ENCODE peak calls at places on chromosome 13, in seven cellular contexts. G, V, T, Z, X, K and W are unnamed samples.

GRCh38 chr13:109146912-109147624 is 517.7 kb downstream of the MYO16 start:
- DNase-seq in X (no peak), K (peak; percentile 67), G (peak; percentile 90), V (no peak), Z (no peak), T (peak; percentile 98), W (no peak)

GRCh38 chr13:45511310-45512147 is 46.8 kb downstream of the COG3 start:
- DNase-seq in G (peak; percentile 73), T (peak; percentile 81), X (no peak), V (peak; percentile 47), K (no peak), Z (peak; percentile 33), W (peak; percentile 55)

GRCh38 chr13:73984949-73985691 is 149.1 kb downstream of the KLF12 start:
- DNase-seq in X (peak; percentile 69), K (no peak), G (no peak), V (no peak), Z (no peak), T (no peak), W (peak; percentile 87)

GRCh38 chr13:111116830-111117229 is 1.7 kb downstream of the ARHGEF7 start:
- DNase-seq in T (peak; percentile 76), G (peak; percentile 70), Z (no peak), X (no peak), V (no peak), K (no peak), W (no peak)

GRCh38 chr13:109786457-109787134 is at the start of gene IRS2:
- DNase-seq in T (peak; percentile 94), G (peak; percentile 95), K (peak; percentile 99), X (peak; percentile 97), Z (peak; percentile 95), V (peak; percentile 76), W (peak; percentile 96)

GRCh38 chr13:101916108-101916757 is 463.8 kb downstream of the ITGBL1 start:
- DNase-seq in V (no peak), X (no peak), Z (peak; percentile 83), G (no peak), T (peak; percentile 34), K (peak; percentile 72), W (no peak)

GRCh38 chr13:79451500-79451962 is 29.4 kb upstream of the NDFIP2 start:
- DNase-seq in T (peak; percentile 96), K (peak; percentile 66), V (peak; percentile 92), Z (peak; percentile 54), X (peak; percentile 36), G (peak; percentile 84), W (peak; percentile 96)

GRCh38 chr13:109666656-109667448 is 119.5 kb downstream of the IRS2 start:
- DNase-seq in G (peak; percentile 53), Z (peak; percentile 43), X (no peak), V (peak; percentile 42), K (no peak), T (peak; percentile 21), W (no peak)

GRCh38 chr13:35092751-35093150 is 150.7 kb downstream of the NBEA start:
- DNase-seq in T (no peak), K (no peak), X (no peak), V (no peak), G (no peak), Z (no peak), W (no peak)

GRCh38 chr13:32314271-32314967 is 744 bp downstream of the ZAR1L start:
- DNase-seq in X (peak; percentile 75), G (no peak), K (peak; percentile 71), T (no peak), V (no peak), Z (no peak), W (no peak)

GRCh38 chr13:38872693-38873092 is 117.9 kb downstream of the STOML3 start:
- DNase-seq in V (no peak), K (peak; percentile 58), G (peak; percentile 21), T (peak; percentile 43), X (peak; percentile 35), Z (peak; percentile 61), W (peak; percentile 18)

GRCh38 chr13:32947886-32948285 is 68.3 kb upstream of the KL start:
- DNase-seq in T (no peak), G (no peak), K (peak; percentile 74), V (no peak), X (no peak), Z (peak; percentile 57), W (no peak)

GRCh38 chr13:44003481-44003880 is 123.8 kb downstream of the LACC1 start:
- DNase-seq in X (no peak), T (no peak), Z (no peak), V (no peak), G (no peak), K (no peak), W (no peak)

GRCh38 chr13:79937311-79938243 is 403.3 kb downstream of the SPRY2 start:
- DNase-seq in Z (no peak), G (no peak), V (no peak), T (no peak), X (no peak), K (no peak), W (no peak)

GRCh38 chr13:90032841-90033493 is 1314.5 kb upstream of the MIR17HG start:
- DNase-seq in G (no peak), Z (no peak), T (no peak), X (no peak), V (no peak), K (no peak), W (no peak)

GRCh38 chr13:35484384-35484783 is 7.9 kb upstream of the MAB21L1 start:
- DNase-seq in X (no peak), Z (peak; percentile 54), G (no peak), T (no peak), K (no peak), V (no peak), W (no peak)

GRCh38 chr13:67048084-67048792 is 181.9 kb downstream of the PCDH9 start:
- DNase-seq in V (peak; percentile 47), X (no peak), G (peak; percentile 8), Z (no peak), K (no peak), T (peak; percentile 45), W (no peak)

GRCh38 chr13:48037346-48038173 is at the start of gene NUDT15:
- DNase-seq in G (peak; percentile 96), K (peak; percentile 97), X (peak; percentile 94), Z (peak; percentile 96), T (peak; percentile 96), V (peak; percentile 77), W (peak; percentile 97)

GRCh38 chr13:48040059-48040458 is 2.5 kb downstream of the NUDT15 start:
- DNase-seq in X (no peak), Z (no peak), G (no peak), V (no peak), T (no peak), K (no peak), W (no peak)

GRCh38 chr13:48042889-48043288 is 5.4 kb downstream of the NUDT15 start:
- DNase-seq in K (no peak), Z (no peak), T (no peak), X (no peak), V (no peak), G (no peak), W (no peak)

GRCh38 chr13:48043789-48044503 is 6.4 kb downstream of the NUDT15 start:
- DNase-seq in X (no peak), Z (no peak), T (peak; percentile 65), K (no peak), G (peak; percentile 70), V (no peak), W (no peak)

GRCh38 chr13:48038763-48039162 is 1.2 kb downstream of the NUDT15 start:
- DNase-seq in X (no peak), V (no peak), T (no peak), G (no peak), K (no peak), Z (no peak), W (no peak)
- H3K4me3 ChIP-seq in X (peak overlapping the region; percentile 66), V (no peak overlapping the region), T (peak overlapping the region; percentile 75), G (no peak overlapping the region), K (no peak overlapping the region), Z (no peak overlapping the region), W (no peak overlapping the region)

DNA sequence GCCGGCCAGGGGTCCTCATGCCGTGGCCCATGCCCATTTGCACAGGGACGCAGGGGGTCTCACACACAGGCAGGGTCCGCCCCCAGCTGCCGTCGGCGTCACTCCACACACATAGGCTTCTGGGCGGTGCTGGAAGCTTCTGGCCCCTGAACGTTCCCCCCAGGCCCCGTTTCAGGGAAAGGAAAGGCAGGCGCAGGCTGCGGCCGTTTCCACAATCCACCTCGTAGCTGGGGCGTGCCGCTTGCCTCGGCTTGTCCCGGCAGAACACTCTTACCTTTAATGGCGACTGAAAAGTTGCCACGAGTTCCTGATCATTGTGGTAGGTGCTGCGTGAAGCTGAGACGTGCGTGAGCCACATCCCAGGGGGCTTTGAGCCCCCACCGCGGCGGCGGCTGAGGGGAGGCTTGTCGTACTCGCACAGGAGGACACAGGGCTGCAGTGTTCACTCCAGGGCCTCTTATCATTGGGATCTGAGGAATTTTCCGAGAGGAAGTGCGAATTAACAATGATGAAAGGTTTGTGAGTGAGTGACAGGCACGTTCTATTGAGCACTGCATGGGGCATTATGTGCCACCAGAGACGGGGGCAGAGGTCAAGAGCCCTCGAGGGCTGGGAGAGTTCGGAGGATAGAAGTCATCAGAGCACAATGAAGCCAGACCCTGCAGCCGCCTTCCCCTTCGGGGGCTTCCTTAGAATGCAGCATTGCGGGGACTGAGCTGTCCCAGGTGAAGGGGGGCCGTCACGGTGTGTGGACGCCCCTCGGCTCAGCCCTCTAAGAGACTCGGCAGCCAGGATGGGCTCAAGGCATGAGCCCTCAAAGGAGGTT is 53.6 kb downstream of the MCF2L start:
- DNase-seq in T (no peak), V (no peak), G (no peak), X (no peak), Z (no peak), K (no peak), W (no peak)
- H3K4me3 ChIP-seq in T (no peak overlapping the region), V (no peak overlapping the region), G (no peak overlapping the region), X (no peak overlapping the region), Z (no peak overlapping the region), K (no peak overlapping the region), W (no peak overlapping the region)

DNA sequence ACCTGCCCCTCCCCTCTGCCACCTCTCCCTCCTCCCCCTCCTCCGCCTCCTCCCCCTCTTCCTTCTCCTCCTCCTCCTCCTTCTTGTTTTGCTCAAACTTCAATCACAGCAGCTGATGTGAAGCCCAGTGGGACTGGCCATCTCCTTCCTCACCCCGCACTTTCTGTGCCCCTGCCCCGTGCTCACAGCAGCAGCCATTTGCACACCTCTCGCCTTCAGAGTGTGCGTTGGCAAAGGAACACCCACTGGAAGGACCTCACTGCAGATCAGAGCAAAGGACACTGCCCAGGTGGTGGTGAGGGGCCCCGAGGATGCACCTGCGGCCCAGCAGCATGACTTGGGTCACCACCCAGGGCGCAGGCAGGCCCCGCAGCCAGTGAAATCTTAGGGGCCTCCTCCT is 98.8 kb downstream of the SOX1 start:
- DNase-seq in X (no peak), T (no peak), V (no peak), G (no peak), Z (no peak), K (no peak), W (no peak)
- H3K4me3 ChIP-seq in X (no peak overlapping the region), T (no peak overlapping the region), V (no peak overlapping the region), G (no peak overlapping the region), Z (no peak overlapping the region), K (no peak overlapping the region), W (no peak overlapping the region)

DNA sequence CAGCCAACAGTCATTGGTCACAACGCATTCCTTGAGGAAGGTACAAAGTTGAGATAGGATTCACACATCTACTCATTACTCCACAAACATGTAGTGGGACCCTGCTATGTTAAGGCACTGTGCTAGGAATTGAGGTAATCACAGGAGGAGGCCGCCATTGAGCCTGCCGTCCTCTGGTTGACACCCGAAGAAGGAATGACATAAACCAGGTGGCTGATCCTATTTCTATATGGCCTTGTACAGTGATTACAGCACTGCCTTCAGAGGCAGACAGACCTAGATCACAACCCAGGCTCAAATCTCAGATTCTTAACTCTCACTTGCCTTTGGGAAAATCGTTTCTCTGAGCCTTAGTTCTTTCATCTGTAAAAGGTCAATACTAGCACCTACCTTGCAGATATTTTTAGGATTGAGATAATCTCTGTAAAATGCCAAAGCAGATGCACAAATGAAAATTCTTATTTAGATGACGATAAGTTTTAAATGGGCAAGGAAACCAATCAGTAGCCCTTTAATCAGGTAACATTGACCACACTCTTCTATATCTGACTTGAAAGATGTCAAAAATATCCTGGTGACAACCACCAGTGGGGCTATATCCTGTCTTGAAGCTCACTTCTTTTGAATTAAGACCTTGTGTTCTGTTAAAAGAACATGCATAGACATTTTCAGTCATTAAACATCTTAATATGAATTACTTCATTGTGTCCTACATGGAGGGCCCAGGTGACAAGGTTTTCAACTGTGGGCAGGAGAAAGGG is 251.6 kb downstream of the KCTD12 start:
- DNase-seq in X (no peak), V (no peak), G (no peak), Z (no peak), K (no peak), T (no peak), W (no peak)
- H3K4me3 ChIP-seq in X (no peak overlapping the region), V (no peak overlapping the region), G (no peak overlapping the region), Z (no peak overlapping the region), K (no peak overlapping the region), T (no peak overlapping the region), W (no peak overlapping the region)